ENCODE peak calls at places on chromosomes 12 and 14, in nine cellular contexts. Y is GDM1; P is IMR-90; B is caudate nucleus; G is activated CD8-positive, alpha-beta T cell treated with anti-CD3 and anti-CD28 coated beads, Interleukin-2, amount 10 ng/mL, durations not matched to agents 7 days and 5 days; H is cardiac fibroblast; J is COR-L47; R is fibroblast of lung; M is NCI-H1417 treated with DMSO at 0.1 percent for 48 hours. T is an unnamed sample.

GRCh38 chr14:29028973-29029582 is 262.5 kb downstream of the FOXG1 start:
- DNase-seq in Y (no peak), P (peak; percentile 50), B (no peak), G (no peak), H (peak; percentile 28), J (no peak), R (peak; percentile 36), M (no peak), T (no peak)

GRCh38 chr14:78162202-78162601 is 8.0 kb upstream of the NRXN3 start:
- DNase-seq in Y (no peak), P (no peak), B (no peak), G (no peak), H (no peak), J (no peak), R (peak; percentile 68), M (no peak), T (no peak)

GRCh38 chr12:68878283-68878682 is 54.7 kb downstream of the CPM start:
- DNase-seq in Y (no peak), P (no peak), B (no peak), G (no peak), H (no peak), J (no peak), R (no peak), M (no peak), T (no peak)

GRCh38 chr14:99055019-99055418 is 217.0 kb downstream of the BCL11B start:
- DNase-seq in Y (no peak), P (no peak), B (no peak), G (no peak), H (no peak), J (no peak), R (peak; percentile 35), M (no peak), T (no peak)

GRCh38 chr12:128644664-128645296 is 179.0 kb downstream of the SLC15A4 start:
- DNase-seq in Y (no peak), P (no peak), B (no peak), G (peak; percentile 35), H (no peak), J (peak; percentile 21), R (no peak), M (peak; percentile 31), T (no peak)

GRCh38 chr12:132727091-132727794 is 16.6 kb downstream of the PGAM5 start:
- DNase-seq in Y (no peak), P (no peak), B (no peak), G (no peak), H (no peak), J (no peak), R (no peak), M (no peak), T (no peak)

GRCh38 chr14:77249286-77249685 is 21.7 kb downstream of the NGB start:
- DNase-seq in Y (no peak), P (no peak), B (no peak), G (no peak), H (no peak), J (no peak), R (no peak), M (no peak), T (no peak)

GRCh38 chr12:51371295-51371953 is 19.8 kb downstream of the GALNT6 start:
- DNase-seq in Y (no peak), P (peak; percentile 97), B (no peak), G (no peak), H (peak; percentile 97), J (no peak), R (peak; percentile 98), M (no peak), T (peak; percentile 96)

GRCh38 chr14:71532349-71532748 is 399.9 kb upstream of the RGS6 start:
- DNase-seq in Y (no peak), P (peak; percentile 36), B (no peak), G (no peak), H (peak; percentile 86), J (peak; percentile 56), R (peak; percentile 93), M (peak; percentile 51), T (no peak)

GRCh38 chr12:55703288-55703687 is 4.4 kb downstream of the ITGA7 start:
- DNase-seq in Y (no peak), P (no peak), B (no peak), G (no peak), H (no peak), J (no peak), R (no peak), M (no peak), T (no peak)

GRCh38 chr12:7047318-7047717 is 13.2 kb upstream of the C1S start:
- DNase-seq in Y (peak; percentile 63), P (no peak), B (no peak), G (no peak), H (no peak), J (no peak), R (no peak), M (no peak), T (no peak)